ENCODE peak calls at places on chromosomes 4 and X, in five cellular contexts. One of them, this sample, is unnamed.

GRCh38 chr4:186227744-186228513 is 622 bp downstream of the KLKB1 start:
- DNase-seq in NCI-H774: no peak
- DNase-seq in right atrium auricular region: no peak
- DNase-seq in ureter: no peak
- DNase-seq in HS-5: no peak
- DNase-seq in this sample: no peak

GRCh38 chr4:125736057-125736456 is 421.3 kb downstream of the FAT4 start:
- DNase-seq in ureter: no peak
- DNase-seq in NCI-H774: no peak
- DNase-seq in right atrium auricular region: no peak
- DNase-seq in HS-5: no peak
- DNase-seq in this sample: no peak

GRCh38 chr4:122591196-122591595 is 29.7 kb downstream of the IL21 start:
- DNase-seq in ureter: no peak
- DNase-seq in NCI-H774: no peak
- DNase-seq in HS-5: no peak
- DNase-seq in right atrium auricular region: no peak
- DNase-seq in this sample: no peak

GRCh38 chr4:185796176-185796575 is 15.8 kb downstream of the SORBS2 start:
- DNase-seq in HS-5: no peak
- DNase-seq in NCI-H774: no peak
- DNase-seq in right atrium auricular region: no peak
- DNase-seq in ureter: no peak
- DNase-seq in this sample: no peak

GRCh38 chr4:145938618-145939177 is at the start of gene ZNF827:
- DNase-seq in ureter: peak
- DNase-seq in HS-5: no peak
- DNase-seq in NCI-H774: peak
- DNase-seq in right atrium auricular region: no peak
- DNase-seq in this sample: no peak

GRCh38 chr4:66376396-66376795 is 706.1 kb upstream of the EPHA5 start:
- DNase-seq in ureter: no peak
- DNase-seq in right atrium auricular region: no peak
- DNase-seq in NCI-H774: no peak
- DNase-seq in HS-5: no peak
- DNase-seq in this sample: no peak

GRCh38 chr4:8859550-8860095 is 12.0 kb downstream of the HMX1 start:
- DNase-seq in NCI-H774: no peak
- DNase-seq in HS-5: no peak
- DNase-seq in ureter: no peak
- DNase-seq in right atrium auricular region: no peak
- DNase-seq in this sample: no peak

GRCh38 chr4:170025523-170026252 is 507 bp downstream of the MFAP3L start:
- DNase-seq in NCI-H774: no peak
- DNase-seq in ureter: no peak
- DNase-seq in right atrium auricular region: no peak
- DNase-seq in HS-5: no peak
- DNase-seq in this sample: no peak

GRCh38 chrX:49300703-49301102 is 2.7 kb upstream of the GAGE10 start:
- DNase-seq in NCI-H774: no peak
- DNase-seq in right atrium auricular region: no peak
- DNase-seq in HS-5: no peak
- DNase-seq in ureter: no peak
- DNase-seq in this sample: no peak

GRCh38 chr4:84803121-84803520 is 163.4 kb downstream of the WDFY3 start:
- DNase-seq in ureter: no peak
- DNase-seq in right atrium auricular region: no peak
- DNase-seq in NCI-H774: no peak
- DNase-seq in HS-5: no peak
- DNase-seq in this sample: no peak

GRCh38 chr4:88291003-88291402 is 6.6 kb upstream of the PPM1K start:
- DNase-seq in ureter: no peak
- DNase-seq in NCI-H774: no peak
- DNase-seq in right atrium auricular region: no peak
- DNase-seq in HS-5: no peak
- DNase-seq in this sample: no peak

GRCh38 chrX:67544281-67544680 is 460 bp downstream of the AR start:
- DNase-seq in HS-5: no peak
- DNase-seq in NCI-H774: no peak
- DNase-seq in right atrium auricular region: no peak
- DNase-seq in ureter: no peak
- DNase-seq in this sample: no peak